ENCODE peak calls at places on chromosomes 16 and 17, in four cellular contexts. G is upper lobe of left lung, Q is A549, U is IMR-90. O is an unnamed sample.

GRCh38 chr17:18981642-18982424 is 22.7 kb downstream of the FAM83G start:
- DNase-seq in Q (peak; percentile 76), U (peak; percentile 82), G (peak; percentile 78), O (no peak)

GRCh38 chr17:66507982-66508760 is 205.8 kb downstream of the PRKCA start:
- DNase-seq in U (no peak), Q (peak; percentile 48), G (no peak), O (no peak)

GRCh38 chr16:84738255-84739038 is 38.6 kb downstream of the USP10 start:
- DNase-seq in U (peak; percentile 70), G (no peak), Q (peak; percentile 86), O (no peak)

GRCh38 chr16:10584956-10585561 is 4.7 kb upstream of the EMP2 start:
- DNase-seq in Q (no peak), U (peak; percentile 55), G (no peak), O (no peak)

GRCh38 chr17:79951361-79952264 is 84.1 kb downstream of the TBC1D16 start:
- DNase-seq in G (peak; percentile 77), Q (no peak), U (peak; percentile 89), O (no peak)

GRCh38 chr17:45320349-45320930 is 3.6 kb upstream of the MAP3K14 start:
- DNase-seq in U (peak; percentile 56), Q (peak; percentile 75), G (no peak), O (no peak)

GRCh38 chr17:29070795-29071194 is 27.9 kb downstream of the PIPOX start:
- DNase-seq in U (no peak), G (no peak), Q (no peak), O (no peak)

GRCh38 chr17:38752930-38753506 is 477 bp downstream of the PSMB3 start:
- DNase-seq in Q (no peak), G (peak; percentile 71), U (no peak), O (no peak)

GRCh38 chr16:35862242-35862641 is 2402.8 kb downstream of the TP53TG3F start:
- DNase-seq in G (no peak), Q (no peak), U (no peak), O (no peak)
- H3K9me3 ChIP-seq in G (no peaks in the 10 kb centered on the region), Q (no peaks in the 10 kb centered on the region), U (peaks cover 9% of the 10 kb centered on the region), O (no peaks in the 10 kb centered on the region)

DNA sequence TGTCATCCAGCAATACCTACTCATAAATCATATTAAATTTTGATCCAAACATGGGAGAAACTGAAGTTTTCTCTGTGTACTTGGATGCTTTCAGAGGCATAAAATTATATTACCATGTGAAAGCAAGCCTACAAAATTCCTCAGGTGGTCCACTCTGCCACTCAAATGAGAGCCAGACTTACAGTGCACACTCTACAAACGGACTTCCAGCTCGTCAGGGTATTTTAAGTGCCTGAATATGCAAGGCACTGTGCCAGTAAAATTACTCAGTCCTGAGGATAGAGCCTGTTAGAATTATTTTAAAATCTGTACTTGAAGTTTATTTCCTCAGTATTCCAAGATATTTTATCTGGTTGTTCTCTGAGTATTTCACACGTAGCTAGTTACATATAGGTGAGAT is 54.5 kb downstream of the TENT4B start:
- DNase-seq in U (peak; percentile 72), Q (no peak), G (no peak), O (no peak)
- H3K4me1 ChIP-seq in U (peaks cover 29% of the 10 kb centered on the region), Q (peaks cover 71% of the 10 kb centered on the region), G (peaks cover 48% of the 10 kb centered on the region), O (peaks cover 42% of the 10 kb centered on the region)

DNA sequence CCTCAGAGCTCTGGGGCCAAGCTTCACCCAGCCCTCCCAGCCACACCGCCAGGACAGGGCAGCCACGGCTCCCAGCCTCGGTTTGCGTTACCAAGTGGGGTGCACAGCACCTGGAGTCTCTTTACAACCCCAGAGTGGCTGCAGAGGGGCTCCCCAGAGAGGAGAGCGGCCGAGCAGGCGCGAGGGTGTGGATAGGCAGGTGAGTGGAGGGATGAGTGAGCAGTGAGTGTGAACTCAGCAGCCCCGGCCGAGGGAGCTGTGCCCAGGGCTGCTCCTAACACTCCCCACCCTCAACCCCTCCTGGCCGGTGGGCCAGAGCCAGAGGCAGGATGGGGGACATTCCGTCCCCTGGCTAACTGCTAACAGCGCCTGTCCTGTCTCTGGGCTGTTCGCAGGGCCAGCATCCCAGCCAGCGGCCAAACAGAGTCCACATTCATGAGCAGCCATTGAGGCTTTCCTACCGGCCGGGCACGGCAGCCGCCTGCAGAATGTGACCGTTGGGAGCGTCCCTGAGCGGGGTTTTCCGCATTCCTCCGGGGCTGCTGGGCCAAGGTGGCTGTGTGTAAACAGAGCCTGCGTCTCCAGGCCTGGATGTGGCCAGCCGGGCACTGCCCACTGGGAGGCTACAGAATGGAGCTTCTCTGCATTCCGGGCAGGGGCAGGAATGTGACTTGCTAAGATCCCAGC is 5.3 kb downstream of the ZNF469 start:
- DNase-seq in U (peak; percentile 51), Q (peak; percentile 87), G (peak; percentile 88), O (no peak)
- TF ChIP-seq POLR2A in U (no peak), Q (peak; percentile 27), G (no peak), O (no peak)

GRCh38 chr16:35193956-35194355 is 1734.5 kb downstream of the TP53TG3F start:
- DNase-seq in G (no peak), U (no peak), Q (no peak), O (no peak)

GRCh38 chr16:35195173-35195863 is 1735.9 kb downstream of the TP53TG3F start:
- DNase-seq in Q (no peak), G (peak; percentile 32), U (no peak), O (no peak)

GRCh38 chr16:35195864-35196216 is 1736.4 kb downstream of the TP53TG3F start:
- DNase-seq in G (peak; percentile 48), Q (no peak), U (no peak), O (no peak)

GRCh38 chr16:35196313-35196712 is 1736.9 kb downstream of the TP53TG3F start:
- DNase-seq in G (peak; percentile 35), U (no peak), Q (no peak), O (no peak)

DNA sequence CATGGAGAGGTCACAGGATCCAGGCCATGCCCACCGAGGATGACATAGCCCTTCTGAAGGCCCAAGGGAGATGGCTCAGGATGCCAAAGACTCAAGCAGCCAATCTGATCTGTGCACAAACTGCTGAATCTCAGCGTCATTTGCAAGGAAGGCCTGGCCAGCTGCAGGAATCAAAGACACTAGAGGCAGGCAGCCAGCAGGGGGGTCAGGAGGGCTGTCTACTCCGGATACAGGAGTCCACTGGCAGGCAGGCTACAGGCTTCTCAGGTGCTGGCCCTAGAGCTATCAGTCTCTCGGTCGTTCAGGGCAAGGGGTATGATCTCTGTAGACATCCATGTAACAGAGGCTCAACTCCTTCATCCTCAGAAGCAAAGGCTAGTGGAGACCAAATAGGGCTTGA is 1735.3 kb downstream of the TP53TG3F start:
- DNase-seq in Q (no peak), G (no peak), U (no peak), O (no peak)
- H3K9me3 ChIP-seq in Q (no peaks in the 10 kb centered on the region), G (no peaks in the 10 kb centered on the region), U (peaks cover 20% of the 10 kb centered on the region), O (no peaks in the 10 kb centered on the region)

DNA sequence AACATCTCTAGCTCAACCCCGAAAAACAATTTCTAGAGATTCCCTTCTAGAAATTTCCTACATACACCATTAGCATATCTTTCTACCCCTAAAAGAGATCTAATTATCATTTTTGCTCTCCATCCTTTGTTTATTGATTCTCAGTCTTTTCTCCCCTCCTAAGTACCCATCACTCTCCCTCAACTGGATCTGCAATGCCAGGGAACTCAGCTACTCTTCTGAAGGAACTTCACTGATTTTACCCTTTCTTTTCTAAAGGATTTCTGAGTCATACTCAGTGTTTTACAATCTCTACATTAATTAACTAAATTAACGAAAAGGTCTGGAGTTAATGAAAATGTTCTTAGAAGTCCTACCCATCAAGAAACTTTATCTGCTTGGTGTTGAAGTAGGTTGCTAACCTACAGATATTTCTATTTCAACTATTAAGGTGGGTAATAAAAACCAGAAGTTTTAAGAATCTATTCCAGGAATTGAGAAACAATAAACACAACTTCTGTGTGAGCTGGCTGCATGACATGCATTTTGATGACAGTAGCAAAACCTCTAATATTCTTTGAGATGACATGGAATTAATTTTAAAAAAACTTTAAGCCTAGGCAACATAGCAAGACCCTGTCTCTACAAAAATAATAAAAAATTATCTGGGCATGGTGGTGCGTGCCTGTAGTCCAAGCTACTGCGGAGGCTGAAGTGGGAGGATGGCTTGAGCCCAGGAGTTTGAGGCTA is 13.6 kb downstream of the CREBBP start:
- DNase-seq in U (no peak), Q (no peak), G (no peak), O (no peak)
- H3K4me1 ChIP-seq in U (peaks cover 18% of the 10 kb centered on the region), Q (peaks cover 17% of the 10 kb centered on the region), G (peaks cover 48% of the 10 kb centered on the region), O (peaks cover 42% of the 10 kb centered on the region)

GRCh38 chr17:74452027-74452840 is 14.2 kb upstream of the CD300A start:
- DNase-seq in G (no peak), U (no peak), Q (no peak), O (no peak)

GRCh38 chr17:74452841-74453661 is 13.4 kb upstream of the CD300A start:
- DNase-seq in U (no peak), Q (no peak), G (no peak), O (no peak)

GRCh38 chr17:74455025-74455585 is 11.3 kb upstream of the CD300A start:
- DNase-seq in Q (no peak), U (no peak), G (no peak), O (no peak)

GRCh38 chr17:74453665-74454196 is 12.7 kb upstream of the CD300A start:
- DNase-seq in G (no peak), U (no peak), Q (peak; percentile 77), O (no peak)

GRCh38 chr17:74454197-74455024 is 12.0 kb upstream of the CD300A start:
- DNase-seq in G (peak; percentile 98), U (peak; percentile 29), Q (no peak), O (no peak)
- TF ChIP-seq POLR2A in G (peak; percentile 27), U (no peak), Q (no peak), O (no peak)

GRCh38 chr16:3321802-3322201 is 16.5 kb downstream of the ZNF75A start:
- DNase-seq in G (no peak), Q (peak; percentile 40), U (no peak), O (no peak)

GRCh38 chr16:3311496-3311895 is 6.2 kb downstream of the ZNF75A start:
- DNase-seq in U (no peak), Q (no peak), G (no peak), O (no peak)

DNA sequence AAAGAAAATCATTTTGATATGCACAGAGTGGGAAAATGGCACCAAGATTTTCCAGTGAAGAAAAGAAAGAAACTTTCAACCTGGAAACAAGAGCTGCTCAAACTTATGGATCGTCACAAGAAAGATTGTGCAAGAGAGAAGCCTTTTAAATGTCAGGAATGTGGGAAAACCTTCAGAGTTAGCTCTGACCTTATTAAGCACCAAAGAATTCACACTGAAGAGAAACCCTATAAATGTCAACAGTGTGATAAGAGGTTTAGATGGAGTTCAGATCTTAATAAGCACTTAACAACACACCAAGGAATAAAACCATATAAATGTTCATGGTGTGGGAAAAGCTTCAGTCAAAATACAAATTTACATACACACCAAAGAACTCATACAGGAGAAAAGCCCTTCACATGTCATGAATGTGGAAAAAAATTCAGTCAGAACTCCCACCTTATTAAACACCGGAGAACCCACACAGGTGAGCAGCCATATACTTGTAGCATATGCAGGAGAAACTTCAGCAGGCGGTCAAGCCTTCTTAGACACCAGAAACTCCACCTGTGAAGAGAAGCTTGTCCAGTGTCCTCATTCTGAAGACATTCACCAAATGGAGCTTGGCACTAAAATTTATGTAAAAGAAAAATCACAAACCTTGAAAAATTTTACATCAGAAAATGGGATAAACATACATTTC is 12.2 kb downstream of the ZNF75A start:
- DNase-seq in U (peak; percentile 6), Q (peak; percentile 51), G (no peak), O (no peak)
- H3K9me3 ChIP-seq in U (peaks cover 91% of the 10 kb centered on the region), Q (peaks cover 98% of the 10 kb centered on the region), G (peaks cover 100% of the 10 kb centered on the region), O (peaks cover 94% of the 10 kb centered on the region)

GRCh38 chr16:28502290-28502689 is 4.3 kb downstream of the IL27 start:
- DNase-seq in U (no peak), Q (no peak), G (no peak), O (no peak)

GRCh38 chr16:28503470-28504259 is 3.0 kb downstream of the IL27 start:
- DNase-seq in U (no peak), G (no peak), Q (no peak), O (no peak)

GRCh38 chr16:28504707-28505404 is 1.8 kb downstream of the IL27 start:
- DNase-seq in U (no peak), Q (no peak), G (no peak), O (no peak)

GRCh38 chr16:28501258-28502232 is 5.1 kb downstream of the IL27 start:
- DNase-seq in U (no peak), G (no peak), Q (no peak), O (no peak)

GRCh38 chr16:28505489-28506137 is 1.0 kb downstream of the IL27 start:
- DNase-seq in Q (no peak), G (no peak), U (no peak), O (no peak)
- H3K4me1 ChIP-seq in Q (no peaks in the 10 kb centered on the region), G (peaks cover 6% of the 10 kb centered on the region), U (no peaks in the 10 kb centered on the region), O (peaks cover 8% of the 10 kb centered on the region)